ENCODE peak calls at places on chromosomes 12 and 14, in six cellular contexts. V is fibroblast of lung, P is sigmoid colon, Y is AG09319, E is A549, D is WTC11. U is an unnamed sample.

GRCh38 chr12:42759622-42760273 is 170.2 kb upstream of the PRICKLE1 start:
- DNase-seq in D (no peak), Y (peak; percentile 63), E (no peak), V (peak; percentile 76), P (peak; percentile 91), U (no peak)

GRCh38 chr12:69987453-69988102 is 162.6 kb downstream of the MYRFL start:
- DNase-seq in E (peak; percentile 76), P (no peak), D (no peak), Y (peak; percentile 77), V (peak; percentile 98), U (peak; percentile 32)

GRCh38 chr12:91144053-91144452 is 32.8 kb upstream of the LUM start:
- DNase-seq in E (no peak), D (no peak), V (peak; percentile 51), Y (no peak), P (no peak), U (no peak)

GRCh38 chr12:16870845-16871244 is 264.9 kb upstream of the LMO3 start:
- DNase-seq in Y (no peak), D (no peak), E (no peak), V (no peak), P (no peak), U (no peak)

GRCh38 chr14:91482278-91483023 is 27.7 kb downstream of the PPP4R3A start:
- DNase-seq in E (no peak), P (no peak), Y (no peak), V (peak; percentile 40), D (no peak), U (no peak)

GRCh38 chr12:70719672-70720420 is 82.6 kb upstream of the PTPRB start:
- DNase-seq in V (peak; percentile 53), E (peak; percentile 13), D (peak; percentile 67), P (peak; percentile 66), Y (peak; percentile 4), U (no peak)

GRCh38 chr14:69771136-69771535 is 4.2 kb downstream of the SRSF5 start:
- DNase-seq in E (no peak), P (no peak), Y (no peak), V (no peak), D (no peak), U (no peak)

GRCh38 chr12:57817261-57817989 is 1.1 kb downstream of the AVIL start:
- DNase-seq in D (no peak), Y (no peak), V (no peak), P (no peak), E (no peak), U (no peak)

GRCh38 chr14:84454114-84454513 is 1075.8 kb upstream of the FLRT2 start:
- DNase-seq in D (no peak), E (no peak), V (no peak), P (no peak), Y (no peak), U (no peak)

GRCh38 chr12:42588981-42589464 is 523 bp downstream of the PRICKLE1 start:
- DNase-seq in V (no peak), P (peak; percentile 72), Y (no peak), E (peak; percentile 31), D (peak; percentile 73), U (no peak)

GRCh38 chr14:104678346-104678745 is 11.1 kb upstream of the INF2 start:
- DNase-seq in V (peak; percentile 34), Y (no peak), P (peak; percentile 74), E (no peak), D (no peak), U (no peak)

GRCh38 chr12:53623986-53624385 is 2.2 kb downstream of the ATF7 start:
- DNase-seq in Y (peak; percentile 19), V (peak; percentile 69), D (no peak), E (no peak), P (no peak), U (no peak)

GRCh38 chr14:73998736-73999135 is 20.4 kb downstream of the ENTPD5 start:
- DNase-seq in P (no peak), Y (no peak), D (no peak), V (no peak), E (no peak), U (no peak)

GRCh38 chr14:72292689-72293024 is 360.4 kb downstream of the RGS6 start:
- DNase-seq in V (no peak), D (no peak), Y (no peak), E (no peak), P (no peak), U (no peak)

GRCh38 chr12:56256326-56256960 is 1.7 kb downstream of the ANKRD52 start:
- DNase-seq in E (no peak), D (peak; percentile 36), Y (no peak), P (no peak), V (peak; percentile 59), U (no peak)
- TF ChIP-seq CTCF in E (no peak), D (no peak), Y (no peak), P (no peak), V (peak; percentile 15), U (no peak)

GRCh38 chr12:2739832-2740641 is 54.7 kb upstream of the FKBP4 start:
- DNase-seq in V (peak; percentile 22), P (no peak), E (peak; percentile 44), D (no peak), Y (no peak), U (no peak)
- TF ChIP-seq CTCF in V (peak; percentile 58), P (no peak), E (peak; percentile 56), D (peak; percentile 32), Y (peak; percentile 61), U (no peak)

GRCh38 chr12:89999699-90000505 is 291.3 kb upstream of the ATP2B1 start:
- DNase-seq in Y (no peak), E (no peak), V (peak; percentile 84), P (no peak), D (no peak), U (no peak)
- TF ChIP-seq CTCF in Y (no peak), E (no peak), V (no peak), P (no peak), D (no peak), U (no peak)

DNA sequence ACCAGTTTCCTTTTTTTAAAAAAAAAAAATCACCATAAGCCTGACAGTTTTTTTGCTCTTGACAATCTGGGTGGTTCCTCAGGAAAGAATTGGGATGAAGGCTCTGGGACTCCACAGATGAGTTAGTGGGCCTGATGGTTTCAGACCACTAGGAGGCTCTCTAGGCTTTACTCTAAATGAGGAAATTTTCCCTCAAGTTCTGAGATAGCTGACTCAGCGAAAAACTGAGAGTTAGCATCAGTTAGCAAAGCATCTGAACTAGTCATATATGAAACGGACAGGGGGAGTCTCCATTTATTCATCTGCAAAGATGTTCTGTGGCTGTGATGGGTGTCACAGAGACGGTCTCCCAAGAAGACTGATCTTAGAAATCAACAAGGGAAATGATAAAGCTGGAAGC is 314.3 kb upstream of the OR4E1 start:
- DNase-seq in V (no peak), E (peak; percentile 70), P (no peak), Y (no peak), D (peak; percentile 27), U (no peak)
- TF ChIP-seq CTCF in V (peak; percentile 58), E (peak; percentile 43), P (no peak), Y (peak; percentile 7), D (peak; percentile 35), U (no peak)

GRCh38 chr12:131583085-131583712 is 127.7 kb upstream of the SFSWAP start:
- DNase-seq in V (no peak), D (no peak), P (no peak), Y (no peak), E (peak; percentile 39), U (no peak)

GRCh38 chr12:131574397-131574775 is 136.5 kb upstream of the SFSWAP start:
- DNase-seq in V (no peak), E (no peak), P (no peak), D (no peak), Y (no peak), U (no peak)

GRCh38 chr12:131573631-131574396 is 137.1 kb upstream of the SFSWAP start:
- DNase-seq in Y (no peak), P (no peak), V (no peak), D (no peak), E (no peak), U (no peak)

GRCh38 chr12:131575371-131575770 is 135.5 kb upstream of the SFSWAP start:
- DNase-seq in Y (no peak), P (no peak), V (no peak), E (no peak), D (no peak), U (no peak)

DNA sequence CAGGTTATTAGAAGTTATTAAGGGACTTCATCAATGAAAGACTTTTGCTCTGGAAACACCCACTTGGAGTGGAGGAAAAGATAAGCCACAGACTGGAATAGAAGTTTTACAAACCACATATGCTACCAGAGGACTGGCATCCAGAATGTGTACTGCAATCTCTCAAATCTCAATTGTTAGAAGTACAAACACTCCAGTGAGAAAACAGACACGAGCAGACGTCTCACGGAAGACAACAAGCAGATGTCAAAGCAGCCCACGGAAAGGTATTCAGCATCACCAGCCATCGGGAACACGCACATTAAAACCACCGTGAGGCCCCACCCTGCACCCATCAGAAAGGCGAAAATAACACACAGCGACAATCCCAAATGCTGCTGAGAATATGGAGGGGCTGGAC is 132.1 kb upstream of the SFSWAP start:
- DNase-seq in P (no peak), V (no peak), D (no peak), Y (no peak), E (no peak), U (no peak)
- TF ChIP-seq CTCF in P (no peak), V (no peak), D (no peak), Y (no peak), E (no peak), U (no peak)

GRCh38 chr12:61367281-61367785 is 892.9 kb upstream of the USP15 start:
- DNase-seq in Y (no peak), D (no peak), E (no peak), P (no peak), V (no peak), U (no peak)
- TF ChIP-seq CTCF in Y (no peak), D (no peak), E (no peak), P (no peak), V (no peak), U (no peak)